ENCODE peak calls at places on chromosomes 12 and 14, in four cellular contexts. U is stimulated activated CD4-positive, alpha-beta T cell treated with anti-CD3 and anti-CD28 coated beads, Interleukin-1b, Interleukin-23, amount 100 ng/mL, for 24 hours; T is hepatocyte; H is BE2C. N is an unnamed sample.

GRCh38 chr12:69685810-69686209 is 13.3 kb downstream of the BEST3 start:
- DNase-seq in U (no peak), T (no peak), H (no peak), N (no peak)

GRCh38 chr12:84357314-84357713 is 555.3 kb downstream of the SLC6A15 start:
- DNase-seq in U (no peak), T (no peak), H (no peak), N (no peak)

GRCh38 chr14:46651526-46652144 is at the start of gene RPL10L:
- DNase-seq in U (no peak), T (no peak), H (peak), N (peak)

GRCh38 chr12:79344855-79345840 is 345.6 kb downstream of the PAWR start:
- DNase-seq in U (no peak), T (peak), H (peak), N (peak)

GRCh38 chr14:92988786-92989755 is 66.1 kb downstream of the CHGA start:
- DNase-seq in U (no peak), T (no peak), H (peak), N (no peak)

GRCh38 chr12:34296143-34297041 is 274.1 kb downstream of the ALG10 start:
- DNase-seq in U (no peak), T (no peak), H (peak), N (no peak)

GRCh38 chr12:106126441-106127288 is 12.1 kb downstream of the NUAK1 start:
- DNase-seq in U (no peak), T (peak), H (no peak), N (peak)

GRCh38 chr12:101795786-101796185 is 35.0 kb downstream of the GNPTAB start:
- DNase-seq in U (no peak), T (no peak), H (no peak), N (no peak)

GRCh38 chr14:98952595-98953325 is 319.2 kb downstream of the BCL11B start:
- DNase-seq in U (no peak), T (no peak), H (no peak), N (no peak)

GRCh38 chr12:84079621-84080020 is 833.0 kb downstream of the SLC6A15 start:
- DNase-seq in U (no peak), T (no peak), H (no peak), N (no peak)

GRCh38 chr12:21169878-21170472 is 39.0 kb downstream of the SLCO1B1 start:
- DNase-seq in U (peak), T (peak), H (peak), N (peak)

GRCh38 chr12:20194171-20194570 is 174.2 kb upstream of the PDE3A start:
- DNase-seq in U (no peak), T (peak), H (peak), N (peak)

GRCh38 chr12:25715147-25715546 is 162.1 kb upstream of the LMNTD1 start:
- DNase-seq in U (no peak), T (no peak), H (no peak), N (no peak)

GRCh38 chr12:2625267-2625666 is 169.5 kb upstream of the FKBP4 start:
- DNase-seq in U (no peak), T (no peak), H (no peak), N (no peak)

GRCh38 chr12:92208613-92209121 is 63.0 kb upstream of the BTG1 start:
- DNase-seq in U (no peak), T (peak), H (no peak), N (peak)

GRCh38 chr12:95956557-95957145 is 13.5 kb downstream of the AMDHD1 start:
- DNase-seq in U (no peak), T (no peak), H (no peak), N (no peak)

GRCh38 chr12:124527861-124528561 is 39.4 kb downstream of the NCOR2 start:
- DNase-seq in U (no peak), T (no peak), H (peak), N (no peak)

GRCh38 chr14:71714225-71714624 is 218.0 kb upstream of the RGS6 start:
- DNase-seq in U (no peak), T (no peak), H (no peak), N (no peak)

GRCh38 chr14:34222867-34223266 is 239.2 kb downstream of the SPTSSA start:
- DNase-seq in U (no peak), T (no peak), H (no peak), N (no peak)

GRCh38 chr14:98181768-98182167 is 1090.2 kb downstream of the BCL11B start:
- DNase-seq in U (no peak), T (no peak), H (no peak), N (no peak)

GRCh38 chr14:89240414-89240813 is 176.6 kb downstream of the FOXN3 start:
- DNase-seq in U (no peak), T (no peak), H (no peak), N (peak)